ENCODE peak calls at places on chromosomes 6 and 20, in seven cellular contexts. X is T-helper 17 cell; F is stimulated activated CD4-positive, alpha-beta T cell treated with anti-CD3 and anti-CD28 coated beads, Interleukin-2, amount 100 ng/mL, for 48 hours; N is nucleus accumbens; V is ELR; C is bronchial epithelial cell; T is hypothalamus. H is an unnamed sample.

GRCh38 chr6:71250050-71250689 is 38.4 kb upstream of the OGFRL1 start:
- DNase-seq in N (no peak), X (no peak), F (no peak), C (peak), V (peak), T (no peak), H (peak)

GRCh38 chr6:157092736-157093135 is 230.6 kb downstream of the TMEM242 start:
- DNase-seq in V (no peak), F (no peak), T (no peak), C (no peak), N (no peak), X (no peak), H (peak)

GRCh38 chr6:42764883-42765653 is 16.8 kb upstream of the BICRAL start:
- DNase-seq in N (no peak), X (no peak), F (no peak), T (no peak), C (no peak), V (no peak), H (no peak)

GRCh38 chr6:122621638-122622037 is 11.4 kb downstream of the PKIB start:
- DNase-seq in X (no peak), V (no peak), N (no peak), C (no peak), F (no peak), T (no peak), H (no peak)

GRCh38 chr20:13402171-13402760 is 181.2 kb downstream of the ISM1 start:
- DNase-seq in N (no peak), C (no peak), T (no peak), V (no peak), X (no peak), F (no peak), H (peak)

GRCh38 chr20:43766395-43766794 is 39.6 kb upstream of the GTSF1L start:
- DNase-seq in V (no peak), T (no peak), C (no peak), X (no peak), N (peak), F (no peak), H (no peak)

GRCh38 chr6:168437751-168438150 is 3.2 kb upstream of the SMOC2 start:
- DNase-seq in T (no peak), N (no peak), C (no peak), F (no peak), V (no peak), X (no peak), H (no peak)

GRCh38 chr20:48636301-48636700 is 191.5 kb downstream of the PREX1 start:
- DNase-seq in T (no peak), V (no peak), X (no peak), N (no peak), C (no peak), F (no peak), H (no peak)

GRCh38 chr6:168582581-168582981 is 141.6 kb downstream of the SMOC2 start:
- DNase-seq in T (no peak), X (no peak), V (no peak), F (no peak), N (no peak), C (no peak), H (no peak)

GRCh38 chr20:44692932-44693476 is 22.2 kb upstream of the CCN5 start:
- DNase-seq in T (no peak), V (peak), N (no peak), F (no peak), C (peak), X (no peak), H (peak)

GRCh38 chr6:2141644-2142290 is 103.6 kb downstream of the GMDS start:
- DNase-seq in X (no peak), F (no peak), V (no peak), T (no peak), C (no peak), N (no peak), H (no peak)

GRCh38 chr6:158620963-158621693 is 23.4 kb downstream of the DYNLT1 start:
- DNase-seq in F (no peak), C (no peak), T (no peak), V (no peak), N (no peak), X (no peak), H (no peak)

GRCh38 chr20:45470262-45470931 is 844 bp downstream of the WFDC2 start:
- DNase-seq in X (no peak), C (no peak), T (no peak), F (peak), N (no peak), V (peak), H (no peak)

GRCh38 chr20:12823742-12824141 is 185.0 kb upstream of the SPTLC3 start:
- DNase-seq in T (no peak), F (no peak), N (no peak), X (no peak), V (no peak), C (no peak), H (no peak)

GRCh38 chr20:40305303-40305702 is 383.7 kb downstream of the MAFB start:
- DNase-seq in T (no peak), N (no peak), X (no peak), V (no peak), C (no peak), F (no peak), H (no peak)

GRCh38 chr6:52582446-52582845 is 5.6 kb upstream of the TRAM2 start:
- DNase-seq in V (no peak), F (no peak), N (no peak), X (no peak), T (no peak), C (no peak), H (no peak)

GRCh38 chr20:49100934-49101333 is 54.8 kb downstream of the CSE1L start:
- DNase-seq in F (no peak), V (no peak), X (no peak), T (no peak), C (no peak), N (no peak), H (no peak)

GRCh38 chr6:27406085-27406484 is 17.5 kb downstream of the ZNF391 start:
- DNase-seq in C (no peak), F (no peak), X (no peak), V (no peak), T (no peak), N (no peak), H (no peak)

GRCh38 chr6:159233365-159234101 is 64.3 kb downstream of the FNDC1 start:
- DNase-seq in N (no peak), T (no peak), V (no peak), F (no peak), C (no peak), X (no peak), H (no peak)

GRCh38 chr20:364905-365794 is 15.4 kb upstream of the TRIB3 start:
- DNase-seq in C (peak), X (no peak), N (no peak), F (no peak), V (peak), T (no peak), H (no peak)

GRCh38 chr20:46621492-46621891 is 29.8 kb downstream of the SLC13A3 start:
- DNase-seq in T (no peak), V (peak), X (no peak), C (no peak), F (no peak), N (no peak), H (no peak)

GRCh38 chr6:138309695-138310094 is 68.0 kb upstream of the SMIM28 start:
- DNase-seq in C (peak), N (no peak), X (no peak), V (no peak), T (no peak), F (no peak), H (no peak)

GRCh38 chr6:158161566-158162254 is 6.4 kb downstream of the SERAC1 start:
- DNase-seq in N (no peak), C (no peak), V (no peak), F (no peak), T (no peak), X (no peak), H (no peak)

GRCh38 chr6:140857734-140858380 is 1274.9 kb upstream of the GJE1 start:
- DNase-seq in T (no peak), C (peak), V (peak), X (no peak), F (no peak), N (no peak), H (peak)

GRCh38 chr6:106643061-106643460 is 13.7 kb downstream of the QRSL1 start:
- DNase-seq in F (no peak), V (peak), T (no peak), X (no peak), C (peak), N (no peak), H (no peak)

GRCh38 chr6:41974281-41974825 is 32.7 kb upstream of the CCND3 start:
- DNase-seq in V (no peak), F (no peak), C (no peak), T (no peak), X (no peak), N (no peak), H (no peak)

GRCh38 chr6:39642300-39642699 is 82.9 kb downstream of the KIF6 start:
- DNase-seq in V (no peak), F (no peak), N (no peak), T (no peak), X (no peak), C (peak), H (no peak)

GRCh38 chr6:81751388-81752083 is 945 bp downstream of the TENT5A start:
- DNase-seq in F (peak), N (no peak), C (no peak), X (no peak), V (peak), T (no peak), H (peak)

GRCh38 chr20:32523613-32524218 is 61.4 kb downstream of the NOL4L start:
- DNase-seq in V (no peak), N (no peak), F (no peak), T (no peak), X (no peak), C (no peak), H (no peak)

GRCh38 chr6:90177544-90178293 is 118.9 kb downstream of the BACH2 start:
- DNase-seq in N (no peak), V (no peak), F (no peak), T (no peak), C (no peak), X (no peak), H (no peak)

GRCh38 chr6:66481216-66481615 is 774.2 kb upstream of the EYS start:
- DNase-seq in V (no peak), F (no peak), X (no peak), T (no peak), C (no peak), N (no peak), H (no peak)

GRCh38 chr6:132506461-132506860 is 6.5 kb downstream of the STX7 start:
- DNase-seq in C (no peak), F (no peak), T (no peak), X (no peak), V (no peak), N (no peak), H (no peak)

GRCh38 chr20:53126185-53126584 is 154.0 kb downstream of the TSHZ2 start:
- DNase-seq in V (no peak), F (no peak), N (no peak), T (no peak), X (no peak), C (peak), H (no peak)

GRCh38 chr20:48298851-48299484 is 513.7 kb upstream of the SULF2 start:
- DNase-seq in C (peak), N (no peak), F (no peak), V (peak), X (no peak), T (no peak), H (peak)

GRCh38 chr20:41131594-41132387 is 5.6 kb upstream of the PLCG1 start:
- DNase-seq in X (no peak), F (no peak), T (no peak), N (no peak), C (no peak), V (no peak), H (no peak)